ENCODE peak calls at places on chromosomes 4 and X, in six cellular contexts. W, M, F, L, H and B are unnamed samples. For H3K9me3, the result is how much of the 10 kb centered on the place peaks cover.

GRCh38 chrX:153886915-153887314 is 942 bp upstream of the L1CAM start:
- DNase-seq in L (no peak), H (no peak), F (no peak), W (peak), M (no peak), B (peak)

GRCh38 chrX:84453351-84454246 is 48.7 kb downstream of the HDX start:
- DNase-seq in H (no peak), W (no peak), L (no peak), F (no peak), M (no peak), B (no peak)

GRCh38 chr4:153398713-153399112 is 54.2 kb downstream of the MND1 start:
- DNase-seq in W (no peak), L (no peak), H (no peak), F (no peak), M (no peak), B (no peak)

GRCh38 chrX:147912093-147912801 is 528 bp downstream of the FMR1 start:
- DNase-seq in L (no peak), M (no peak), W (peak), F (peak), H (no peak), B (no peak)

GRCh38 chrX:110267874-110268273 is 50.0 kb downstream of the AMMECR1 start:
- DNase-seq in F (no peak), H (no peak), W (no peak), M (no peak), L (no peak), B (no peak)

GRCh38 chrX:41470706-41471105 is 23.6 kb downstream of the NYX start:
- DNase-seq in M (no peak), L (no peak), H (no peak), F (no peak), W (no peak), B (no peak)

GRCh38 chrX:142250502-142250901 is 45.4 kb upstream of the MAGEC2 start:
- DNase-seq in M (no peak), L (no peak), F (no peak), H (no peak), W (no peak), B (no peak)

GRCh38 chr4:159871141-159871540 is 768.3 kb downstream of the RAPGEF2 start:
- DNase-seq in H (no peak), M (no peak), F (no peak), W (no peak), L (no peak), B (no peak)

GRCh38 chrX:101619336-101619735 is 1.5 kb upstream of the ARMCX6 start:
- DNase-seq in L (no peak), H (no peak), M (no peak), F (peak), W (no peak), B (no peak)

GRCh38 chrX:130529531-130529930 is 127.7 kb downstream of the RBMX2 start:
- DNase-seq in F (no peak), H (no peak), L (no peak), W (no peak), M (no peak), B (no peak)

GRCh38 chrX:111511477-111511876 is at the start of gene SERTM2:
- DNase-seq in W (no peak), L (no peak), F (peak), H (no peak), M (no peak), B (no peak)

GRCh38 chr4:33658971-33659370 is 2585.3 kb downstream of the ARAP2 start:
- DNase-seq in W (no peak), F (no peak), H (no peak), M (no peak), L (no peak), B (no peak)

GRCh38 chrX:129549124-129549523 is 9.1 kb downstream of the OCRL start:
- DNase-seq in F (no peak), M (no peak), W (no peak), H (no peak), L (no peak), B (no peak)

GRCh38 chrX:13085533-13085932 is 41.1 kb upstream of the FAM9C start:
- DNase-seq in L (no peak), H (no peak), F (no peak), M (no peak), W (no peak), B (no peak)

GRCh38 chr4:7254736-7255487 is 62.6 kb downstream of the SORCS2 start:
- DNase-seq in M (no peak), W (no peak), L (no peak), H (peak), F (no peak), B (no peak)

GRCh38 chrX:24133280-24133679 is 16.2 kb upstream of the ZFX start:
- DNase-seq in M (no peak), F (no peak), L (no peak), H (no peak), W (no peak), B (peak)

GRCh38 chrX:9285342-9285771 is 179.5 kb upstream of the TBL1X start:
- DNase-seq in M (no peak), F (no peak), L (no peak), W (no peak), H (no peak), B (no peak)

GRCh38 chr4:48275247-48275646 is 5.6 kb upstream of the TEC start:
- DNase-seq in L (peak), F (peak), W (no peak), H (no peak), M (no peak), B (no peak)

GRCh38 chrX:110143454-110144210 is 140.7 kb downstream of the TMEM164 start:
- DNase-seq in L (no peak), W (peak), F (no peak), M (no peak), H (no peak), B (no peak)

GRCh38 chr4:243407-243806 is 61.9 kb downstream of the ZNF732 start:
- DNase-seq in H (no peak), F (no peak), W (no peak), M (no peak), L (no peak), B (no peak)
- H3K9me3 ChIP-seq in H (under half), F (under half), W (under half), M (under half), L (under half), B (under half)

DNA sequence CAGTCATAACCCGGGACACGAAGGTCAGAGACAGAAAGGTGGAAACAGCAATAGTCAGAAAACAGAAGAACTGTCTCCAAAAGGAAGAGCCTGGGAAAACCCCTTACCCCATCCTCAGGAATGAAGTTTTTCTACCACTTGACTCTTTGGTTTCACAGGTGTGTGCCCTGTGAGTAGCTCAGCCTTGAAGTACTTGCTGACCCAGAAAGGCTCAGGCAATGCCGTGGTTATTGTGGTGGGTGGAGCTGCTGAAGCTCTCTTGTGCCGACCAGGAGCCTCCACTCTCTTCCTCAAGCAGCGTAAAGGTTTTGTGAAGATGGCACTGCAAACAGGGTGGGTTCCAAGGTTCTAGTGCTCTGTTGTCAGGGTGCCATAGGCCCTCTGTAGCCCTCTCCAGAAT is 24.4 kb downstream of the DGAT2L6 start:
- DNase-seq in H (no peak), M (no peak), L (no peak), F (no peak), W (no peak), B (no peak)
- H3K9me3 ChIP-seq in H (under half), M (under half), L (under half), F (under half), W (under half), B (under half)

GRCh38 chr4:19791422-19792113 is 460.1 kb upstream of the SLIT2 start:
- DNase-seq in L (no peak), W (no peak), F (no peak), M (no peak), H (no peak), B (no peak)

GRCh38 chr4:19780871-19781270 is 470.8 kb upstream of the SLIT2 start:
- DNase-seq in M (no peak), F (no peak), H (no peak), L (no peak), W (no peak), B (no peak)

GRCh38 chr4:19783667-19784223 is 468.0 kb upstream of the SLIT2 start:
- DNase-seq in H (no peak), W (no peak), L (no peak), M (no peak), F (no peak), B (no peak)

GRCh38 chr4:19786616-19787015 is 465.1 kb upstream of the SLIT2 start:
- DNase-seq in H (no peak), L (no peak), W (no peak), M (no peak), F (no peak), B (no peak)
- H3K9me3 ChIP-seq in H (under half), L (under half), W (under half), M (under half), F (under half), B (under half)

DNA sequence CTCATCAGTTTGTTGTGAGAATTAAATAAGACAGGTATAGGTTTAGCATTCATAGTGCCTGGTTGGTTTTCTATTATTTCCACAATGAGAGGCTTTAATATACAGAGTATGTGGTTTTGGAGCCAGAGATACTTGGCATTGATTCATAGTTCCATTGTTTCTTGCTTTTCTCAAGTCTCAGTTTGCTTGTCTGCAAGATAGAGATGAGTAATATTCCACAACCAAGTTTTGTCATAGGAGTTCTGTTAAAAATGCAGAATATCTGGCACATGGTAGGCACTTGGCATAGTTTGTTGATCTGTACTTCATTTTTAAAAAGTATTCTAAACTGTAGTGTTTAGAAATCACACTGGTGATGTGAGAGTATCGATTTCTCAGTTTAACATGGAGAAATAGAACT is 37.5 kb upstream of the EDA2R start:
- DNase-seq in H (no peak), F (no peak), L (no peak), M (no peak), W (no peak), B (no peak)
- H3K9me3 ChIP-seq in H (under half), F (under half), L (under half), M (under half), W (under half), B (under half)